ENCODE peak calls at places on chromosomes 5 and 9, in seven cellular contexts. N is fibroblast of the aortic adventitia, J is neural progenitor cell, F is fibroblast of pulmonary artery, C is mammary epithelial cell, H is tibial nerve, M is uterus. P is an unnamed sample.

GRCh38 chr9:124040186-124040920 is 28.8 kb downstream of the LHX2 start:
- DNase-seq in N (peak), J (peak), F (peak), C (no peak), H (no peak), M (no peak), P (peak)

GRCh38 chr9:117546894-117547293 is 132.0 kb upstream of the ASTN2 start:
- DNase-seq in N (no peak), J (no peak), F (no peak), C (peak), H (no peak), M (peak), P (no peak)

GRCh38 chr5:16538001-16538400 is 72.4 kb upstream of the ZNF622 start:
- DNase-seq in N (no peak), J (peak), F (no peak), C (no peak), H (no peak), M (no peak), P (no peak)

GRCh38 chr5:3605298-3606010 is 9.8 kb downstream of the IRX1 start:
- DNase-seq in N (no peak), J (no peak), F (no peak), C (no peak), H (no peak), M (no peak), P (no peak)

GRCh38 chr9:20618361-20618799 is 3.9 kb downstream of the MLLT3 start:
- DNase-seq in N (peak), J (no peak), F (peak), C (peak), H (no peak), M (peak), P (peak)

GRCh38 chr9:127450170-127450830 is 906 bp downstream of the RPL12 start:
- DNase-seq in N (peak), J (peak), F (peak), C (peak), H (no peak), M (peak), P (peak)

GRCh38 chr5:31819926-31820516 is 181.1 kb downstream of the PDZD2 start:
- DNase-seq in N (no peak), J (no peak), F (no peak), C (no peak), H (no peak), M (no peak), P (no peak)

GRCh38 chr9:109014267-109015025 is 1.1 kb upstream of the CTNNAL1 start:
- DNase-seq in N (peak), J (peak), F (peak), C (peak), H (no peak), M (peak), P (peak)

GRCh38 chr5:142830241-142831018 is 60.3 kb downstream of the ARHGAP26 start:
- DNase-seq in N (peak), J (no peak), F (peak), C (no peak), H (no peak), M (no peak), P (peak)

GRCh38 chr5:80569961-80570786 is at the start of gene ANKRD34B:
- DNase-seq in N (no peak), J (peak), F (peak), C (peak), H (no peak), M (no peak), P (no peak)

GRCh38 chr5:109038209-109038840 is 290.6 kb downstream of the FER start:
- DNase-seq in N (peak), J (no peak), F (peak), C (peak), H (no peak), M (no peak), P (peak)

GRCh38 chr5:4387295-4387694 is 752.8 kb upstream of the ADAMTS16 start:
- DNase-seq in N (no peak), J (no peak), F (no peak), C (peak), H (no peak), M (no peak), P (peak)

GRCh38 chr9:1604942-1605560 is 410.1 kb upstream of the SMARCA2 start:
- DNase-seq in N (peak), J (no peak), F (peak), C (peak), H (no peak), M (no peak), P (peak)

GRCh38 chr5:156922207-156922792 is 40.7 kb downstream of the TIMD4 start:
- DNase-seq in N (no peak), J (no peak), F (no peak), C (no peak), H (no peak), M (no peak), P (no peak)

GRCh38 chr5:145848854-145849253 is 13.7 kb upstream of the PRELID2 start:
- DNase-seq in N (peak), J (no peak), F (peak), C (peak), H (no peak), M (no peak), P (peak)

GRCh38 chr5:9104576-9105339 is 441.1 kb downstream of the SEMA5A start:
- DNase-seq in N (no peak), J (no peak), F (no peak), C (no peak), H (no peak), M (no peak), P (no peak)

GRCh38 chr5:45281081-45281480 is 415.1 kb downstream of the HCN1 start:
- DNase-seq in N (no peak), J (no peak), F (no peak), C (no peak), H (no peak), M (no peak), P (no peak)

GRCh38 chr5:40754381-40755092 is 1.2 kb downstream of the TTC33 start:
- DNase-seq in N (peak), J (peak), F (peak), C (no peak), H (no peak), M (no peak), P (peak)

GRCh38 chr9:76181020-76181641 is 213.1 kb downstream of the RFK start:
- DNase-seq in N (peak), J (no peak), F (peak), C (peak), H (no peak), M (no peak), P (peak)

GRCh38 chr5:81994679-81995078 is 22.9 kb downstream of the ATG10 start:
- DNase-seq in N (peak), J (no peak), F (peak), C (peak), H (no peak), M (no peak), P (no peak)

GRCh38 chr5:685262-686171 is 7.6 kb downstream of the TPPP start:
- DNase-seq in N (no peak), J (no peak), F (no peak), C (no peak), H (no peak), M (peak), P (no peak)

GRCh38 chr5:54634089-54634488 is 116.5 kb downstream of the SNX18 start:
- DNase-seq in N (no peak), J (no peak), F (no peak), C (peak), H (no peak), M (no peak), P (no peak)

GRCh38 chr5:138503487-138504270 is 38.4 kb downstream of the EGR1 start:
- DNase-seq in N (peak), J (peak), F (peak), C (peak), H (no peak), M (peak), P (peak)

GRCh38 chr9:20570086-20570485 is 52.2 kb downstream of the MLLT3 start:
- DNase-seq in N (no peak), J (no peak), F (no peak), C (no peak), H (no peak), M (no peak), P (peak)

GRCh38 chr5:136022965-136023364 is 5.8 kb upstream of the TGFBI start:
- DNase-seq in N (no peak), J (no peak), F (no peak), C (no peak), H (no peak), M (no peak), P (no peak)

GRCh38 chr5:1130218-1130946 is 18.5 kb upstream of the SLC12A7 start:
- DNase-seq in N (no peak), J (no peak), F (no peak), C (no peak), H (no peak), M (no peak), P (no peak)

GRCh38 chr5:81856948-81857928 is 106.3 kb upstream of the SSBP2 start:
- DNase-seq in N (no peak), J (peak), F (peak), C (peak), H (peak), M (peak), P (no peak)

GRCh38 chr9:26670052-26670640 is 222.5 kb downstream of the CAAP1 start:
- DNase-seq in N (no peak), J (no peak), F (no peak), C (peak), H (no peak), M (no peak), P (no peak)

GRCh38 chr9:2934241-2934650 is 90.4 kb upstream of the PUM3 start:
- DNase-seq in N (no peak), J (no peak), F (no peak), C (no peak), H (no peak), M (no peak), P (no peak)

GRCh38 chr5:158265931-158266710 is 407.2 kb upstream of the CLINT1 start:
- DNase-seq in N (no peak), J (no peak), F (no peak), C (no peak), H (no peak), M (peak), P (no peak)

GRCh38 chr9:133421615-133422542 is at the start of gene ADAMTS13:
- DNase-seq in N (no peak), J (peak), F (no peak), C (no peak), H (no peak), M (no peak), P (no peak)

GRCh38 chr5:103259705-103260355 is 1.3 kb downstream of the MACIR start:
- DNase-seq in N (peak), J (peak), F (peak), C (peak), H (no peak), M (peak), P (peak)

GRCh38 chr5:149073217-149073616 is 10.4 kb upstream of the SH3TC2 start:
- DNase-seq in N (no peak), J (no peak), F (no peak), C (no peak), H (no peak), M (no peak), P (no peak)

GRCh38 chr5:55650391-55650790 is 61.7 kb downstream of the SLC38A9 start:
- DNase-seq in N (peak), J (no peak), F (peak), C (peak), H (no peak), M (no peak), P (peak)

GRCh38 chr9:135339378-135339973 is 140.1 kb upstream of the PPP1R26 start:
- DNase-seq in N (no peak), J (no peak), F (no peak), C (no peak), H (no peak), M (peak), P (no peak)

GRCh38 chr5:173676375-173676774 is 59.9 kb upstream of the BOD1 start:
- DNase-seq in N (no peak), J (no peak), F (no peak), C (no peak), H (no peak), M (no peak), P (no peak)

DNA sequence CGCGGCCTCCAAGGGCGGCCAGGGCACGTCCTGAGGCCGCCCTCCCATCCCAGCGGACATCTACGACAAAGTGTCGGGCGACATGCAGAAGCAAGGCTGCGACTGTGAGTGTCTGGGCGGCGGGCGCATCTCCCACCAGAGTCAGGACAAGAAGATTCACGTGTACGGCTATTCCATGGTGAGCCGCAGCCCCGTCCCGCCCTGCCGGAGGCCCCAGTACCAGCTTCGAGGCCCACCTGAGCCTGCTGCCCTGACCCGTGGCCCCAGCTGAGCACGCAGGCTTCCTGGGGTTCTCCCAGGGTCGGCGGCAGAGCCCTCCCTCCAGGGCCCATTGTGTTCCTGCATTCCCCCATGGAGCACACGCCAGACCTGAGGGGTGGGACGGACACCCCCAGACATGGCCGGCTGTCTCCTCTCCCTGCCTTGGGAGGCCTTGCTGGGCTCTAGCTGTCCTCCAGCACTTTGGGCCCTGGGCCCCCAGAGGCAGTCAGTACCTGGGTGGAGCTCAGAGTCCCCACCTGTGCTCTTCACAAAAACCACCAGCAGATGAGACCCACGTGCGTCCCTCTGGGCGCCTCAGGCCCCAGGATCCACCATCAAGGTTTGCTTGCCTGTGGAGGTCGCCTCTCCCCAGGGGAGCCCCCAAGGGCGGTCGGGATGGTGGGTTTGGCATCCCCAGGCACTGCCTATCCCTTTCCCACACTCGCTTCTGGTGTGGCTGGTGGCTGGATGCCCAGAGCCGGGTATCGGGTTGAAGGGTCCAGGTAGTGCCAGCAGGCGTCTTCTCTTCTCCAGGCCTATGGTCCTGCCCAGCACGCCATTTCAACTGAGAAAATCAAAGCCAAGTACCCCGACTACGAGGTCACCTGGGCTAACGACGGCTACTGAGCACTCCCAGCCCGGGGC is 1.0 kb downstream of the PHPT1 start:
- DNase-seq in N (no peak), J (no peak), F (no peak), C (no peak), H (no peak), M (no peak), P (no peak)
- H3K4me3 ChIP-seq in N (peak), J (peak), F (peak), C (peak), H (peak), M (peak), P (peak)

GRCh38 chr5:133365326-133365725 is 247.0 kb downstream of the FSTL4 start:
- DNase-seq in N (no peak), J (peak), F (no peak), C (no peak), H (no peak), M (no peak), P (no peak)
- TF ChIP-seq CTCF in N (peak), J (peak), F (no peak), C (peak), H (no peak), M (no peak), P (no peak)

DNA sequence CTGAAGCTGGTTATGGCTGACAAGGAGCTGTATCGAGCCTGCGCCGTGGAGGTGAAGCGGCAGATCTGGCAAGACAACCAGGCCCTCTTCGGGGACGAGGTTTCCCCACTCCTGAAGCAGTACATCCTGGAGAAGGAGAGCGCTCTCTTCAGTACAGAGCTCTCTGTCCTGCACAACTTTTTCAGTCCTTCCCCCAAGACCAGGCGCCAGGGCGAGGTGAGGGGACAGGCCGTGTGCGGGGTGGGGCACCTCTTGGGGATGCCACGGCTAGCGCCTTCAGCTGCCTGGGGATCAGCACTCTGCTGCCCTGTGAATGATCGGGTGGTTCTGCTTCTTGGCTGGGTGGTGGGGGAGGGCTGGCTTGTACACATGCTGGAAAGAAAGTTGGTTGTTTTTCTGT is 1.7 kb downstream of the NELFB start:
- DNase-seq in N (no peak), J (no peak), F (no peak), C (no peak), H (no peak), M (no peak), P (no peak)
- H3K4me3 ChIP-seq in N (peak), J (no peak), F (peak), C (peak), H (no peak), M (no peak), P (peak)

GRCh38 chr5:141084487-141084989 is 9.9 kb upstream of the PCDHB2 start:
- DNase-seq in N (peak), J (peak), F (peak), C (peak), H (no peak), M (peak), P (peak)
- TF ChIP-seq CTCF in N (peak), J (peak), F (peak), C (peak), H (peak), M (peak), P (peak)

GRCh38 chr5:125402787-125403186 is 656.3 kb upstream of the ZNF608 start:
- DNase-seq in N (no peak), J (no peak), F (no peak), C (no peak), H (no peak), M (no peak), P (no peak)
- H3K4me3 ChIP-seq in N (no peak), J (no peak), F (no peak), C (no peak), H (no peak), M (no peak), P (no peak)

DNA sequence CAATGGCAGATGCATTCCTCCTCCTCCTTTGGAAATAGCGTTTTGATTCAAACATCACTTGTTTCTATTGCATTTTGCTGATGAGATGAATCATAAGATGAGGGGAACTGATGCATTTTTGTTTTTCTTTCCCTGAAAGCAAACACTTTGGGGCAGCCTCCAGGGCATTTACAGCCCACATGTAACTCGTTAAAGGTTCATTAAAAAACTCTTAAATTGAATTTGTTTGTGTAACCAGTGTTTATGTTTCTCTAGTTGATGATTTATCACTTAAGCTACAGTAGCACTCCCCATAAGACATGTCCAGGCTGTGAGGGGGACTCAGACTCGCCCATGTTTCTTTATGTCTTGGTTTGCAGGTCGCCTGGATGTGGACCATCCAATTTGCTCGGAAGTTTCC is 246.1 kb upstream of the ANKH start:
- DNase-seq in N (no peak), J (no peak), F (no peak), C (no peak), H (no peak), M (no peak), P (no peak)
- TF ChIP-seq CTCF in N (no peak), J (no peak), F (no peak), C (no peak), H (no peak), M (no peak), P (no peak)

DNA sequence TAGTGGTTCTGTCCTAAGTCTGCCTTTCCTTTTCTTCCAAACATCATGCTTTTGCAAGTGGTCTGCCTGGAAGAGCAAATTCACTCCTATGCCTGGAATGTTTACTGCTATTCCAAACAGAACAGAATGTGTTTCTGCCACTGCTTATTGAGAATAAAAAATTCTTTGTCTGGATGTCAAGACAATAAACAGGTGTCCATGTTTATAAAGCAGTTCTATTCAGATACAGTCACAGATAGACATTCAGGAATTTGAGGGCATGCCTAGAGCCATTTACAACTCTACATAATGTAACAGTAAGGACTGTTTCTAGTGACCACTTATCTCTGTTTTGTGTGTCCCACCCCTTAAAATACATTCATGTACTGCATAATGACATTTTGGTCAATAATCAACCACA is 166.3 kb upstream of the PPP2R2B start:
- DNase-seq in N (no peak), J (no peak), F (no peak), C (no peak), H (no peak), M (no peak), P (no peak)
- H3K4me3 ChIP-seq in N (no peak), J (no peak), F (no peak), C (no peak), H (no peak), M (no peak), P (no peak)

P was measured in AG10803.